ENCODE peak calls at places on chromosomes 11 and 22, in four cellular contexts. X is stimulated activated CD4-positive, alpha-beta T cell treated with anti-CD3 and anti-CD28 coated beads, Interleukin-12 subunit alpha, Interleukin-12 subunit beta, amount 100 ng/mL, for 4 hours; A is T-helper 2 cell; G is left ventricle myocardium inferior. Q is an unnamed sample.

GRCh38 chr11:88051386-88051785 is 123.9 kb downstream of the RAB38 start:
- DNase-seq in A (no peak), X (no peak), G (no peak), Q (no peak)

GRCh38 chr22:48835364-48835763 is 992.3 kb downstream of the BRD1 start:
- DNase-seq in G (no peak), X (no peak), A (no peak), Q (no peak)

GRCh38 chr11:114774599-114775365 is 96.5 kb downstream of the NXPE2 start:
- DNase-seq in G (no peak), A (no peak), X (no peak), Q (no peak)

GRCh38 chr22:49883294-49883640 is 29.6 kb downstream of the ZBED4 start:
- DNase-seq in X (no peak), A (no peak), G (no peak), Q (no peak)

GRCh38 chr22:31150615-31151014 is 9.4 kb upstream of the RNF185 start:
- DNase-seq in A (no peak), X (no peak), G (no peak), Q (no peak)

GRCh38 chr11:102488208-102488607 is 35.6 kb upstream of the TMEM123 start:
- DNase-seq in G (no peak), X (no peak), A (no peak), Q (no peak)

GRCh38 chr11:103055174-103055890 is 36.6 kb downstream of the DCUN1D5 start:
- DNase-seq in A (no peak), X (no peak), G (no peak), Q (no peak)

GRCh38 chr11:64568041-64568571 is 22.9 kb upstream of the SLC22A12 start:
- DNase-seq in X (no peak), A (no peak), G (no peak), Q (no peak)

GRCh38 chr11:3803726-3804510 is 4.4 kb upstream of the PGAP2 start:
- DNase-seq in G (no peak), A (no peak), X (no peak), Q (no peak)

GRCh38 chr11:72497731-72498130 is 63.4 kb upstream of the CLPB start:
- DNase-seq in A (no peak), X (no peak), G (no peak), Q (no peak)

GRCh38 chr11:2098691-2099522 is 40.3 kb downstream of the IGF2 start:
- DNase-seq in G (no peak), A (no peak), X (no peak), Q (no peak)

GRCh38 chr11:26191193-26191592 is 140.7 kb upstream of the ANO3 start:
- DNase-seq in A (no peak), G (no peak), X (no peak), Q (no peak)

GRCh38 chr22:30562391-30562790 is 12.1 kb downstream of the GAL3ST1 start:
- DNase-seq in A (no peak), X (no peak), G (no peak), Q (no peak)

GRCh38 chr11:71488086-71488967 is 35.3 kb downstream of the NADSYN1 start:
- DNase-seq in A (no peak), X (no peak), G (no peak), Q (no peak)

GRCh38 chr11:111797145-111797581 is 31.0 kb upstream of the PPP2R1B start:
- DNase-seq in A (no peak), X (no peak), G (no peak), Q (no peak)

GRCh38 chr11:91804057-91804456 is 420.6 kb upstream of the FAT3 start:
- DNase-seq in A (no peak), G (no peak), X (no peak), Q (no peak)

GRCh38 chr11:93085097-93085496 is 112.7 kb downstream of the SLC36A4 start:
- DNase-seq in A (no peak), G (no peak), X (no peak), Q (no peak)

GRCh38 chr22:37218771-37219411 is 6.6 kb upstream of the SSTR3 start:
- DNase-seq in A (peak; percentile 86), X (peak; percentile 61), G (no peak), Q (no peak)

GRCh38 chr11:116427903-116428637 is 344.7 kb downstream of the BUD13 start:
- DNase-seq in A (no peak), X (no peak), G (no peak), Q (peak; percentile 18)

GRCh38 chr22:30424471-30425326 is 869 bp upstream of the MTFP1 start:
- DNase-seq in A (no peak), X (no peak), G (no peak), Q (peak; percentile 15)

GRCh38 chr22:42366815-42367581 is 65.2 kb downstream of the NFAM1 start:
- DNase-seq in A (no peak), X (no peak), G (peak; percentile 51), Q (no peak)

GRCh38 chr11:62555464-62556092 is 9.0 kb upstream of the AHNAK start:
- DNase-seq in X (no peak), A (peak; percentile 86), G (peak; percentile 39), Q (no peak)

GRCh38 chr11:26245046-26245445 is 86.9 kb upstream of the ANO3 start:
- DNase-seq in X (no peak), A (no peak), G (no peak), Q (no peak)

GRCh38 chr11:36578458-36578857 is 10.7 kb downstream of the RAG1 start:
- DNase-seq in X (no peak), A (no peak), G (no peak), Q (no peak)

GRCh38 chr11:13269775-13270174 is 7.8 kb upstream of the BMAL1 start:
- DNase-seq in A (no peak), X (no peak), G (no peak), Q (no peak)

GRCh38 chr11:60945295-60945667 is 6.7 kb downstream of the SLC15A3 start:
- DNase-seq in A (no peak), G (no peak), X (no peak), Q (no peak)

GRCh38 chr11:8265681-8266241 is 2.1 kb upstream of the LMO1 start:
- DNase-seq in G (no peak), X (no peak), A (no peak), Q (no peak)

GRCh38 chr11:7512525-7513209 is 1.1 kb upstream of the PPFIBP2 start:
- DNase-seq in A (peak; percentile 4), X (no peak), G (peak; percentile 83), Q (peak; percentile 73)

GRCh38 chr11:45850446-45850845 is 3.2 kb downstream of the CRY2 start:
- DNase-seq in A (no peak), X (no peak), G (no peak), Q (no peak)

GRCh38 chr11:119910056-119910455 is 181.1 kb upstream of the NECTIN1 start:
- DNase-seq in G (no peak), X (no peak), A (no peak), Q (no peak)

GRCh38 chr11:11860103-11860979 is 18.6 kb downstream of the USP47 start:
- DNase-seq in G (no peak), X (no peak), A (no peak), Q (no peak)

GRCh38 chr11:111819161-111820058 is 52.0 kb downstream of the ALG9 start:
- DNase-seq in G (no peak), X (no peak), A (no peak), Q (no peak)

GRCh38 chr11:120211522-120212258 is 858 bp downstream of the OAF start:
- DNase-seq in X (no peak), G (no peak), A (no peak), Q (no peak)

GRCh38 chr11:127110542-127110941 is 110.0 kb upstream of the KIRREL3 start:
- DNase-seq in G (no peak), A (no peak), X (no peak), Q (peak; percentile 10)

Q was measured in tibial nerve.